ENCODE peak calls at places on chromosomes 12 and 14, in eight cellular contexts. V is endothelial cell, M is WTC11, G is AG04449, J is stomach, A is AG09319, S is SK-N-SH, Q is PC-3. X is an unnamed sample.

GRCh38 chr14:24909523-24910302 is 140.2 kb downstream of the STXBP6 start:
- DNase-seq in V (no peak), M (no peak), G (no peak), J (no peak), A (no peak), S (no peak), Q (no peak), X (no peak)

GRCh38 chr12:90543393-90543792 is 411.6 kb downstream of the CCER1 start:
- DNase-seq in V (no peak), M (no peak), G (no peak), J (no peak), A (no peak), S (no peak), Q (peak; percentile 66), X (no peak)

GRCh38 chr14:31300296-31300695 is 92.7 kb upstream of the HECTD1 start:
- DNase-seq in V (no peak), M (no peak), G (no peak), J (no peak), A (no peak), S (no peak), Q (peak; percentile 36), X (no peak)

GRCh38 chr14:34014936-34015335 is 64.1 kb upstream of the EGLN3 start:
- DNase-seq in V (no peak), M (no peak), G (no peak), J (no peak), A (no peak), S (no peak), Q (no peak), X (no peak)

GRCh38 chr12:32134144-32134888 is 27.7 kb downstream of the BICD1 start:
- DNase-seq in V (no peak), M (no peak), G (no peak), J (no peak), A (no peak), S (peak; percentile 47), Q (peak; percentile 84), X (no peak)

GRCh38 chr14:53532871-53533270 is 379.7 kb upstream of the DDHD1 start:
- DNase-seq in V (no peak), M (no peak), G (no peak), J (no peak), A (no peak), S (no peak), Q (no peak), X (peak; percentile 22)

GRCh38 chr12:58502236-58502635 is 418.1 kb downstream of the LRIG3 start:
- DNase-seq in V (no peak), M (no peak), G (no peak), J (no peak), A (no peak), S (no peak), Q (no peak), X (no peak)

GRCh38 chr12:92543872-92544271 is 158.9 kb upstream of the PLEKHG7 start:
- DNase-seq in V (no peak), M (no peak), G (no peak), J (no peak), A (no peak), S (no peak), Q (peak; percentile 8), X (no peak)

GRCh38 chr14:63964063-63964462 is 111.3 kb downstream of the SYNE2 start:
- DNase-seq in V (no peak), M (no peak), G (no peak), J (no peak), A (no peak), S (no peak), Q (no peak), X (no peak)

GRCh38 chr12:24770334-24770733 is 178.6 kb downstream of the BCAT1 start:
- DNase-seq in V (no peak), M (no peak), G (no peak), J (no peak), A (no peak), S (no peak), Q (no peak), X (no peak)

GRCh38 chr14:101499513-101499912 is 61.8 kb upstream of the DIO3 start:
- DNase-seq in V (no peak), M (no peak), G (no peak), J (peak; percentile 16), A (no peak), S (no peak), Q (no peak), X (no peak)

GRCh38 chr12:84661732-84662326 is 250.8 kb downstream of the SLC6A15 start:
- DNase-seq in V (no peak), M (no peak), G (no peak), J (no peak), A (no peak), S (no peak), Q (peak; percentile 55), X (no peak)

GRCh38 chr14:64733321-64733720 is 29.1 kb downstream of the PLEKHG3 start:
- DNase-seq in V (no peak), M (no peak), G (no peak), J (no peak), A (no peak), S (no peak), Q (no peak), X (peak; percentile 2)

GRCh38 chr12:41943671-41944070 is 201.0 kb downstream of the GXYLT1 start:
- DNase-seq in V (no peak), M (no peak), G (no peak), J (peak; percentile 80), A (no peak), S (no peak), Q (no peak), X (no peak)

GRCh38 chr12:92439397-92439779 is 263.4 kb upstream of the PLEKHG7 start:
- DNase-seq in V (no peak), M (no peak), G (no peak), J (no peak), A (peak; percentile 11), S (no peak), Q (peak; percentile 69), X (no peak)

GRCh38 chr12:106418970-106419369 is 61.4 kb downstream of the POLR3B start:
- DNase-seq in V (no peak), M (no peak), G (no peak), J (no peak), A (no peak), S (no peak), Q (no peak), X (no peak)

GRCh38 chr12:112488257-112488926 is 69.6 kb downstream of the PTPN11 start:
- DNase-seq in V (no peak), M (no peak), G (no peak), J (no peak), A (no peak), S (no peak), Q (no peak), X (no peak)

GRCh38 chr12:63354919-63355318 is 203.9 kb upstream of the AVPR1A start:
- DNase-seq in V (no peak), M (no peak), G (no peak), J (no peak), A (no peak), S (no peak), Q (no peak), X (no peak)

GRCh38 chr12:49917788-49918173 is 14.1 kb upstream of the FAIM2 start:
- DNase-seq in V (no peak), M (no peak), G (no peak), J (no peak), A (no peak), S (no peak), Q (no peak), X (no peak)

GRCh38 chr12:45713108-45713507 is 16.4 kb upstream of the ARID2 start:
- DNase-seq in V (no peak), M (no peak), G (no peak), J (no peak), A (no peak), S (no peak), Q (no peak), X (no peak)

GRCh38 chr12:53725824-53726223 is 1.4 kb downstream of the CALCOCO1 start:
- DNase-seq in V (no peak), M (no peak), G (no peak), J (peak; percentile 49), A (no peak), S (no peak), Q (peak; percentile 13), X (no peak)

GRCh38 chr12:3044141-3044630 is 33.0 kb upstream of the TSPAN9 start:
- DNase-seq in V (no peak), M (peak; percentile 7), G (no peak), J (no peak), A (no peak), S (no peak), Q (no peak), X (no peak)
- TF ChIP-seq CTCF in V (no peak), M (no peak), G (no peak), J (no peak), A (no peak), S (no peak), Q (no peak), X (no peak)

DNA sequence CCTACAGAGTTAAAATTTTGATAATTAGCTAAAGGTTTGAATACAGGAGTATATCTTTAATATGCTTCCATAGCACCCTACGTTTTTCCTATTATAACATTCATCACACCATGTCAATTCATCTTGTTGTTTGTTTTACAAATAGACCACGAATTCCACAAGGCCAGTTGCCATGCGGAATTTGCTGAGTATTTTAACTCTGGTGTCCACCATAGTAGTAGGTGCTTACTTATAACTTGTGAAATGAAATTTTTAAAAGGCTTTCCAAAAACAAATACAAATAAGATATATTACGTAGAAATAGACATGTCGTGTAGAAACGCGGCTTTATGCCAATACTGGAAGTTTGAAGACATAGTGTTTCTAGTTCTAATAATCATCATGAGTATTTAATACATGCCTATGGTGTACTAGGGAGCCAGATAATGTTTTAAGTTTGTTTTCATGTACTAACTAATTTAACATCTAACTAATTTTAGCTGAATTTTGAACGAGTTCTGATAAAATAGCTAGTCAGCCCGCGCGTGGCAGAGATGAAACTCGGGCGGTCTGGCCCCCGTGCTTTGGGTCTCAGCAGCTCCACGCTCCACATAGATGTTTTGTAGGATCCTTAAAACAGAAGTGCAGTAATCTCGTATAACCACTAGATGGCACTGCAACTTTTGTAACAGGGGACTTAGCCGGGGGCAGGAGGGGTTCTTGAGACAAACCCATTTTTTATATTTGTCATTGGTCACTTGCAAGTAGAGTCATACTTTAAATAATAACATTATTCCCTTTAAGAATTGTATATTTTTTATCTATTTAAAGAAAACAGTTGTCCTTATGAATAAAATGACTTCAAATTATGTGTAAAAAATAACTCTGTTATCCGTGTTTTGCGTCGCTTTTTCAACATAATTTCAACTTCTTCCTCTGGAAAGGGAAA is 10.2 kb downstream of the CD69 start:
- DNase-seq in V (peak; percentile 54), M (no peak), G (no peak), J (no peak), A (peak; percentile 16), S (peak; percentile 67), Q (peak; percentile 77), X (no peak)
- TF ChIP-seq CTCF in V (peak; percentile 91), M (peak; percentile 83), G (peak; percentile 67), J (peak; percentile 81), A (peak; percentile 81), S (peak; percentile 83), Q (peak; percentile 61), X (peak; percentile 87)

DNA sequence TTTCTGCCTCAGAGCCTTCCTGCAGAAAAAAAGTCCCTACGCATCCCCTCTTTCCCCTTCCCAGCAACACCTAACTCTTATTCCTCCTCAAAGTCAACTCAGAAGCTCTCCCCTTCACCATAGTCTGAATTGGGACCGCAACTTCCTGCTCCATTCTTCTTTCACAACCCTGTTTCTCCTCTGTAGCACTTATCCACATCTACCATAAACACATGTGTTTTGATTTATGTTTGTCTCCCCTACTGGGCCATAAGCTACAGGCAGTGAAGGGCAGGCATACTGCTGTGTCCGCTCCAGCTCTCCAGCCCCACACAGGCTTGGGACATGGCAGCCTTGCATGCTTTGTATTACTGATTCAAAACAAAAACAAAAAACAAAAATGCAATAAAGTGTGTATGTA is 5.9 kb downstream of the SDR9C7 start:
- DNase-seq in V (no peak), M (no peak), G (no peak), J (no peak), A (no peak), S (no peak), Q (no peak), X (no peak)
- TF ChIP-seq CTCF in V (no peak), M (no peak), G (no peak), J (no peak), A (no peak), S (no peak), Q (no peak), X (no peak)

GRCh38 chr14:77290705-77291104 is 19.7 kb upstream of the NGB start:
- DNase-seq in V (no peak), M (no peak), G (no peak), J (no peak), A (no peak), S (no peak), Q (peak; percentile 25), X (no peak)
- TF ChIP-seq CTCF in V (peak; percentile 23), M (no peak), G (no peak), J (no peak), A (no peak), S (peak; percentile 24), Q (peak; percentile 48), X (no peak)

X was measured in glutamatergic neuron.